ENCODE peak calls at places on chromosomes 2 and 18, in four cellular contexts. One of them, this sample, is unnamed.
A peak's percentile ranks its signal among the peaks of the same experiment; 100 is the strongest.

GRCh38 chr2:239829326-239829725 is 195.8 kb downstream of the NDUFA10 start:
- DNase-seq in body of pancreas: no peak
- DNase-seq in M059J: no peak
- DNase-seq in non-pigmented ciliary epithelial cell: no peak
- DNase-seq in this sample: no peak

GRCh38 chr2:178990533-178991241 is 59.2 kb downstream of the CCDC141 start:
- DNase-seq in body of pancreas: no peak
- DNase-seq in M059J: no peak
- DNase-seq in non-pigmented ciliary epithelial cell: no peak
- DNase-seq in this sample: no peak

GRCh38 chr2:7030810-7031209 is 113.6 kb downstream of the RNF144A start:
- DNase-seq in body of pancreas: no peak
- DNase-seq in M059J: no peak
- DNase-seq in non-pigmented ciliary epithelial cell: no peak
- DNase-seq in this sample: no peak

GRCh38 chr2:9653485-9654271 is 22.9 kb upstream of the YWHAQ start:
- DNase-seq in body of pancreas: no peak
- DNase-seq in M059J: no peak
- DNase-seq in non-pigmented ciliary epithelial cell: no peak
- DNase-seq in this sample: no peak

GRCh38 chr2:153823880-153824279 is 47.8 kb upstream of the GALNT13 start:
- DNase-seq in body of pancreas: no peak
- DNase-seq in M059J: peak; percentile 0
- DNase-seq in non-pigmented ciliary epithelial cell: peak; percentile 3
- DNase-seq in this sample: no peak

GRCh38 chr2:121480826-121481225 is 49.9 kb upstream of the RNU4ATAC start:
- DNase-seq in body of pancreas: no peak
- DNase-seq in M059J: peak; percentile 81
- DNase-seq in non-pigmented ciliary epithelial cell: peak; percentile 85
- DNase-seq in this sample: no peak

GRCh38 chr18:44857744-44858143 is 177.1 kb downstream of the SETBP1 start:
- DNase-seq in body of pancreas: no peak
- DNase-seq in M059J: no peak
- DNase-seq in non-pigmented ciliary epithelial cell: no peak
- DNase-seq in this sample: no peak

GRCh38 chr2:128451084-128451483 is 132.4 kb upstream of the HS6ST1 start:
- DNase-seq in body of pancreas: peak; percentile 5
- DNase-seq in M059J: no peak
- DNase-seq in non-pigmented ciliary epithelial cell: no peak
- DNase-seq in this sample: no peak

GRCh38 chr2:70190413-70191243 is at the start of gene C2orf42:
- DNase-seq in body of pancreas: peak; percentile 96
- DNase-seq in M059J: peak; percentile 95
- DNase-seq in non-pigmented ciliary epithelial cell: peak; percentile 89
- DNase-seq in this sample: peak; percentile 97

GRCh38 chr2:218720048-218721041 is 9.7 kb downstream of the TTLL4 start:
- DNase-seq in body of pancreas: no peak
- DNase-seq in M059J: no peak
- DNase-seq in non-pigmented ciliary epithelial cell: no peak
- DNase-seq in this sample: no peak

GRCh38 chr2:239991689-239992314 is 33.3 kb downstream of the NDUFA10 start:
- DNase-seq in body of pancreas: no peak
- DNase-seq in M059J: peak; percentile 25
- DNase-seq in non-pigmented ciliary epithelial cell: peak; percentile 27
- DNase-seq in this sample: peak; percentile 27

GRCh38 chr2:48144777-48145176 is 238.5 kb upstream of the FBXO11 start:
- DNase-seq in body of pancreas: no peak
- DNase-seq in M059J: peak; percentile 40
- DNase-seq in non-pigmented ciliary epithelial cell: no peak
- DNase-seq in this sample: no peak

GRCh38 chr2:2765839-2766495 is 434.9 kb upstream of the MYT1L start:
- DNase-seq in body of pancreas: no peak
- DNase-seq in M059J: no peak
- DNase-seq in non-pigmented ciliary epithelial cell: no peak
- DNase-seq in this sample: no peak

GRCh38 chr2:103986001-103986400 is 867.9 kb upstream of the POU3F3 start:
- DNase-seq in body of pancreas: no peak
- DNase-seq in M059J: no peak
- DNase-seq in non-pigmented ciliary epithelial cell: no peak
- DNase-seq in this sample: no peak

GRCh38 chr18:68699043-68699442 is 15.9 kb downstream of the TMX3 start:
- DNase-seq in body of pancreas: no peak
- DNase-seq in M059J: peak; percentile 19
- DNase-seq in non-pigmented ciliary epithelial cell: no peak
- DNase-seq in this sample: no peak

GRCh38 chr2:172119089-172119488 is 16.4 kb upstream of the DLX2 start:
- DNase-seq in body of pancreas: no peak
- DNase-seq in M059J: peak; percentile 71
- DNase-seq in non-pigmented ciliary epithelial cell: no peak
- DNase-seq in this sample: no peak

GRCh38 chr2:241851325-241852115 is 7.2 kb downstream of the PDCD1 start:
- DNase-seq in body of pancreas: no peak
- DNase-seq in M059J: no peak
- DNase-seq in non-pigmented ciliary epithelial cell: no peak
- DNase-seq in this sample: no peak

GRCh38 chr2:232901711-232902578 is 31.9 kb downstream of the SNORC start:
- DNase-seq in body of pancreas: no peak
- DNase-seq in M059J: peak; percentile 95
- DNase-seq in non-pigmented ciliary epithelial cell: peak; percentile 76
- DNase-seq in this sample: peak; percentile 83

GRCh38 chr2:54255230-54256090 is 569 bp downstream of the TSPYL6 start:
- DNase-seq in body of pancreas: no peak
- DNase-seq in M059J: no peak
- DNase-seq in non-pigmented ciliary epithelial cell: no peak
- DNase-seq in this sample: no peak

GRCh38 chr2:123495241-123495640 is 529.8 kb upstream of the CNTNAP5 start:
- DNase-seq in body of pancreas: no peak
- DNase-seq in M059J: no peak
- DNase-seq in non-pigmented ciliary epithelial cell: no peak
- DNase-seq in this sample: no peak

GRCh38 chr2:199882667-199883066 is 28.4 kb upstream of the C2orf69 start:
- DNase-seq in body of pancreas: no peak
- DNase-seq in M059J: no peak
- DNase-seq in non-pigmented ciliary epithelial cell: no peak
- DNase-seq in this sample: no peak

GRCh38 chr2:151306621-151307020 is 17.2 kb upstream of the NMI start:
- DNase-seq in body of pancreas: no peak
- DNase-seq in M059J: peak; percentile 78
- DNase-seq in non-pigmented ciliary epithelial cell: peak; percentile 46
- DNase-seq in this sample: no peak

GRCh38 chr2:27021253-27021801 is 11.4 kb upstream of the TMEM214 start:
- DNase-seq in body of pancreas: no peak
- DNase-seq in M059J: peak; percentile 47
- DNase-seq in non-pigmented ciliary epithelial cell: no peak
- DNase-seq in this sample: no peak

GRCh38 chr2:64888591-64889309 is 100.4 kb upstream of the SLC1A4 start:
- DNase-seq in body of pancreas: no peak
- DNase-seq in M059J: peak; percentile 51
- DNase-seq in non-pigmented ciliary epithelial cell: no peak
- DNase-seq in this sample: peak; percentile 68

GRCh38 chr18:55586841-55587240 is 1.2 kb downstream of the TCF4 start:
- DNase-seq in body of pancreas: no peak
- DNase-seq in M059J: peak; percentile 61
- DNase-seq in non-pigmented ciliary epithelial cell: no peak
- DNase-seq in this sample: no peak

GRCh38 chr18:23662309-23663263 is at the start of gene ANKRD29:
- DNase-seq in body of pancreas: peak; percentile 18
- DNase-seq in M059J: peak; percentile 52
- DNase-seq in non-pigmented ciliary epithelial cell: no peak
- DNase-seq in this sample: no peak

GRCh38 chr2:151849413-151850010 is 21.3 kb upstream of the ARL5A start:
- DNase-seq in body of pancreas: no peak
- DNase-seq in M059J: peak; percentile 39
- DNase-seq in non-pigmented ciliary epithelial cell: no peak
- DNase-seq in this sample: no peak

GRCh38 chr18:34631567-34631966 is 78.5 kb upstream of the DTNA start:
- DNase-seq in body of pancreas: no peak
- DNase-seq in M059J: no peak
- DNase-seq in non-pigmented ciliary epithelial cell: no peak
- DNase-seq in this sample: no peak

GRCh38 chr2:241461693-241462677 is 46.4 kb downstream of the STK25 start:
- DNase-seq in body of pancreas: peak; percentile 24
- DNase-seq in M059J: no peak
- DNase-seq in non-pigmented ciliary epithelial cell: no peak
- DNase-seq in this sample: no peak

GRCh38 chr2:159209341-159210306 is 76.9 kb downstream of the WDSUB1 start:
- DNase-seq in body of pancreas: no peak
- DNase-seq in M059J: no peak
- DNase-seq in non-pigmented ciliary epithelial cell: no peak
- DNase-seq in this sample: no peak

GRCh38 chr2:209719034-209719433 is 52.6 kb upstream of the UNC80 start:
- DNase-seq in body of pancreas: no peak
- DNase-seq in M059J: peak; percentile 0
- DNase-seq in non-pigmented ciliary epithelial cell: no peak
- DNase-seq in this sample: no peak

GRCh38 chr2:232075080-232075479 is 113.6 kb downstream of the DIS3L2 start:
- DNase-seq in body of pancreas: no peak
- DNase-seq in M059J: peak; percentile 17
- DNase-seq in non-pigmented ciliary epithelial cell: no peak
- DNase-seq in this sample: no peak

GRCh38 chr2:75389271-75389670 is 171.5 kb downstream of the EVA1A start:
- DNase-seq in body of pancreas: no peak
- DNase-seq in M059J: no peak
- DNase-seq in non-pigmented ciliary epithelial cell: no peak
- DNase-seq in this sample: no peak

GRCh38 chr2:30048636-30049175 is 98.1 kb upstream of the YPEL5 start:
- DNase-seq in body of pancreas: no peak
- DNase-seq in M059J: no peak
- DNase-seq in non-pigmented ciliary epithelial cell: no peak
- DNase-seq in this sample: no peak

GRCh38 chr2:172101707-172102158 is 967 bp downstream of the DLX2 start:
- DNase-seq in body of pancreas: no peak
- DNase-seq in M059J: peak; percentile 38
- DNase-seq in non-pigmented ciliary epithelial cell: no peak
- DNase-seq in this sample: no peak

GRCh38 chr18:35968278-35968880 is 4.1 kb upstream of the RMP24 start:
- DNase-seq in body of pancreas: no peak
- DNase-seq in M059J: no peak
- DNase-seq in non-pigmented ciliary epithelial cell: no peak
- DNase-seq in this sample: no peak

GRCh38 chr18:74310411-74310810 is 5.2 kb upstream of the C18orf63 start:
- DNase-seq in body of pancreas: no peak
- DNase-seq in M059J: peak; percentile 70
- DNase-seq in non-pigmented ciliary epithelial cell: no peak
- DNase-seq in this sample: no peak